ENCODE peak calls at places on chromosomes 16 and 17, in nine cellular contexts. One of them, this sample, is unnamed.

GRCh38 chr16:78200623-78201096 is 101.2 kb downstream of the WWOX start:
- DNase-seq in activated CD8-positive, alpha-beta T cell treated with anti-CD3 and anti-CD28 coated beads, Interleukin-2, amount 10 ng/mL, durations not matched to agents 7 days and 5 days: no peak
- DNase-seq in NCI-H460: no peak
- DNase-seq in activated CD4-positive, CD25-positive, alpha-beta regulatory T cell treated with anti-CD3 and anti-CD28 coated beads, Interleukin-2, amount 50 U/mL, for 16 hours: no peak
- DNase-seq in H4: no peak
- DNase-seq in AG20443: no peak
- DNase-seq in adipocyte: no peak
- DNase-seq in type B pancreatic cell: no peak
- DNase-seq in HEK293T: no peak
- DNase-seq in this sample: no peak

GRCh38 chr17:3978421-3979275 is 14.4 kb upstream of the ATP2A3 start:
- DNase-seq in activated CD8-positive, alpha-beta T cell treated with anti-CD3 and anti-CD28 coated beads, Interleukin-2, amount 10 ng/mL, durations not matched to agents 7 days and 5 days: no peak
- DNase-seq in NCI-H460: no peak
- DNase-seq in activated CD4-positive, CD25-positive, alpha-beta regulatory T cell treated with anti-CD3 and anti-CD28 coated beads, Interleukin-2, amount 50 U/mL, for 16 hours: no peak
- DNase-seq in H4: no peak
- DNase-seq in AG20443: no peak
- DNase-seq in adipocyte: no peak
- DNase-seq in type B pancreatic cell: no peak
- DNase-seq in HEK293T: no peak
- DNase-seq in this sample: no peak

GRCh38 chr17:76643553-76644148 is at the start of gene ST6GALNAC1:
- DNase-seq in activated CD8-positive, alpha-beta T cell treated with anti-CD3 and anti-CD28 coated beads, Interleukin-2, amount 10 ng/mL, durations not matched to agents 7 days and 5 days: no peak
- DNase-seq in NCI-H460: no peak
- DNase-seq in activated CD4-positive, CD25-positive, alpha-beta regulatory T cell treated with anti-CD3 and anti-CD28 coated beads, Interleukin-2, amount 50 U/mL, for 16 hours: no peak
- DNase-seq in H4: no peak
- DNase-seq in AG20443: no peak
- DNase-seq in adipocyte: no peak
- DNase-seq in type B pancreatic cell: no peak
- DNase-seq in HEK293T: no peak
- DNase-seq in this sample: no peak

GRCh38 chr17:57404073-57404472 is 147.8 kb downstream of the MSI2 start:
- DNase-seq in activated CD8-positive, alpha-beta T cell treated with anti-CD3 and anti-CD28 coated beads, Interleukin-2, amount 10 ng/mL, durations not matched to agents 7 days and 5 days: peak
- DNase-seq in NCI-H460: peak
- DNase-seq in activated CD4-positive, CD25-positive, alpha-beta regulatory T cell treated with anti-CD3 and anti-CD28 coated beads, Interleukin-2, amount 50 U/mL, for 16 hours: no peak
- DNase-seq in H4: no peak
- DNase-seq in AG20443: no peak
- DNase-seq in adipocyte: no peak
- DNase-seq in type B pancreatic cell: no peak
- DNase-seq in HEK293T: no peak
- DNase-seq in this sample: no peak

GRCh38 chr17:44071198-44071520 is 624 bp downstream of the G6PC3 start:
- DNase-seq in activated CD8-positive, alpha-beta T cell treated with anti-CD3 and anti-CD28 coated beads, Interleukin-2, amount 10 ng/mL, durations not matched to agents 7 days and 5 days: no peak
- DNase-seq in NCI-H460: no peak
- DNase-seq in activated CD4-positive, CD25-positive, alpha-beta regulatory T cell treated with anti-CD3 and anti-CD28 coated beads, Interleukin-2, amount 50 U/mL, for 16 hours: peak
- DNase-seq in H4: no peak
- DNase-seq in AG20443: no peak
- DNase-seq in adipocyte: no peak
- DNase-seq in type B pancreatic cell: no peak
- DNase-seq in HEK293T: no peak
- DNase-seq in this sample: peak

GRCh38 chr16:15972046-15972868 is 22.8 kb downstream of the ABCC1 start:
- DNase-seq in activated CD8-positive, alpha-beta T cell treated with anti-CD3 and anti-CD28 coated beads, Interleukin-2, amount 10 ng/mL, durations not matched to agents 7 days and 5 days: no peak
- DNase-seq in NCI-H460: no peak
- DNase-seq in activated CD4-positive, CD25-positive, alpha-beta regulatory T cell treated with anti-CD3 and anti-CD28 coated beads, Interleukin-2, amount 50 U/mL, for 16 hours: no peak
- DNase-seq in H4: no peak
- DNase-seq in AG20443: no peak
- DNase-seq in adipocyte: no peak
- DNase-seq in type B pancreatic cell: no peak
- DNase-seq in HEK293T: no peak
- DNase-seq in this sample: no peak

GRCh38 chr16:67108489-67108888 is 1.3 kb upstream of the PHAF1 start:
- DNase-seq in activated CD8-positive, alpha-beta T cell treated with anti-CD3 and anti-CD28 coated beads, Interleukin-2, amount 10 ng/mL, durations not matched to agents 7 days and 5 days: no peak
- DNase-seq in NCI-H460: no peak
- DNase-seq in activated CD4-positive, CD25-positive, alpha-beta regulatory T cell treated with anti-CD3 and anti-CD28 coated beads, Interleukin-2, amount 50 U/mL, for 16 hours: no peak
- DNase-seq in H4: no peak
- DNase-seq in AG20443: no peak
- DNase-seq in adipocyte: no peak
- DNase-seq in type B pancreatic cell: no peak
- DNase-seq in HEK293T: no peak
- DNase-seq in this sample: no peak

GRCh38 chr16:48231675-48232214 is 12.4 kb upstream of the LONP2 start:
- DNase-seq in activated CD8-positive, alpha-beta T cell treated with anti-CD3 and anti-CD28 coated beads, Interleukin-2, amount 10 ng/mL, durations not matched to agents 7 days and 5 days: peak
- DNase-seq in NCI-H460: peak
- DNase-seq in activated CD4-positive, CD25-positive, alpha-beta regulatory T cell treated with anti-CD3 and anti-CD28 coated beads, Interleukin-2, amount 50 U/mL, for 16 hours: no peak
- DNase-seq in H4: peak
- DNase-seq in AG20443: peak
- DNase-seq in adipocyte: peak
- DNase-seq in type B pancreatic cell: no peak
- DNase-seq in HEK293T: peak
- DNase-seq in this sample: no peak

GRCh38 chr17:44334315-44335181 is 9.9 kb upstream of the SLC25A39 start:
- DNase-seq in activated CD8-positive, alpha-beta T cell treated with anti-CD3 and anti-CD28 coated beads, Interleukin-2, amount 10 ng/mL, durations not matched to agents 7 days and 5 days: no peak
- DNase-seq in NCI-H460: no peak
- DNase-seq in activated CD4-positive, CD25-positive, alpha-beta regulatory T cell treated with anti-CD3 and anti-CD28 coated beads, Interleukin-2, amount 50 U/mL, for 16 hours: no peak
- DNase-seq in H4: no peak
- DNase-seq in AG20443: no peak
- DNase-seq in adipocyte: no peak
- DNase-seq in type B pancreatic cell: no peak
- DNase-seq in HEK293T: no peak
- DNase-seq in this sample: no peak

GRCh38 chr17:12909046-12909445 is 108.8 kb downstream of the ELAC2 start:
- DNase-seq in activated CD8-positive, alpha-beta T cell treated with anti-CD3 and anti-CD28 coated beads, Interleukin-2, amount 10 ng/mL, durations not matched to agents 7 days and 5 days: no peak
- DNase-seq in NCI-H460: no peak
- DNase-seq in activated CD4-positive, CD25-positive, alpha-beta regulatory T cell treated with anti-CD3 and anti-CD28 coated beads, Interleukin-2, amount 50 U/mL, for 16 hours: no peak
- DNase-seq in H4: no peak
- DNase-seq in AG20443: no peak
- DNase-seq in adipocyte: no peak
- DNase-seq in type B pancreatic cell: no peak
- DNase-seq in HEK293T: no peak
- DNase-seq in this sample: peak

GRCh38 chr17:74452841-74453661 is 13.4 kb upstream of the CD300A start:
- DNase-seq in activated CD8-positive, alpha-beta T cell treated with anti-CD3 and anti-CD28 coated beads, Interleukin-2, amount 10 ng/mL, durations not matched to agents 7 days and 5 days: no peak
- DNase-seq in NCI-H460: no peak
- DNase-seq in activated CD4-positive, CD25-positive, alpha-beta regulatory T cell treated with anti-CD3 and anti-CD28 coated beads, Interleukin-2, amount 50 U/mL, for 16 hours: no peak
- DNase-seq in H4: no peak
- DNase-seq in AG20443: no peak
- DNase-seq in adipocyte: no peak
- DNase-seq in type B pancreatic cell: no peak
- DNase-seq in HEK293T: no peak
- DNase-seq in this sample: no peak